ENCODE peak calls at places on chromosome 3, in ten cellular contexts. One of them, this sample, is unnamed.

GRCh38 chr3:76132154-76132470 is 346.8 kb upstream of the ZNF717 start:
- DNase-seq in thoracic aorta: no peak
- DNase-seq in lung: no peak
- DNase-seq in adrenal gland: no peak
- DNase-seq in spleen: no peak
- DNase-seq in upper lobe of left lung: no peak
- DNase-seq in WERI-Rb-1: no peak
- DNase-seq in astrocyte of the cerebellum: no peak
- DNase-seq in Caco-2: no peak
- DNase-seq in psoas muscle: no peak
- DNase-seq in this sample: no peak

GRCh38 chr3:31410411-31410810 is 122.3 kb upstream of the STT3B start:
- DNase-seq in thoracic aorta: no peak
- DNase-seq in lung: no peak
- DNase-seq in adrenal gland: no peak
- DNase-seq in spleen: no peak
- DNase-seq in upper lobe of left lung: no peak
- DNase-seq in WERI-Rb-1: no peak
- DNase-seq in astrocyte of the cerebellum: no peak
- DNase-seq in Caco-2: no peak
- DNase-seq in psoas muscle: no peak
- DNase-seq in this sample: no peak

GRCh38 chr3:96959902-96960596 is 145.7 kb downstream of the EPHA6 start:
- DNase-seq in thoracic aorta: no peak
- DNase-seq in lung: no peak
- DNase-seq in adrenal gland: no peak
- DNase-seq in spleen: no peak
- DNase-seq in upper lobe of left lung: no peak
- DNase-seq in WERI-Rb-1: no peak
- DNase-seq in astrocyte of the cerebellum: no peak
- DNase-seq in Caco-2: peak
- DNase-seq in psoas muscle: no peak
- DNase-seq in this sample: no peak

GRCh38 chr3:181103605-181104004 is 114.1 kb upstream of the DNAJC19 start:
- DNase-seq in thoracic aorta: no peak
- DNase-seq in lung: no peak
- DNase-seq in adrenal gland: no peak
- DNase-seq in spleen: no peak
- DNase-seq in upper lobe of left lung: no peak
- DNase-seq in WERI-Rb-1: peak
- DNase-seq in astrocyte of the cerebellum: no peak
- DNase-seq in Caco-2: peak
- DNase-seq in psoas muscle: no peak
- DNase-seq in this sample: no peak

GRCh38 chr3:64853456-64853855 is 165.7 kb upstream of the ADAMTS9 start:
- DNase-seq in thoracic aorta: no peak
- DNase-seq in lung: no peak
- DNase-seq in adrenal gland: no peak
- DNase-seq in spleen: no peak
- DNase-seq in upper lobe of left lung: no peak
- DNase-seq in WERI-Rb-1: no peak
- DNase-seq in astrocyte of the cerebellum: no peak
- DNase-seq in Caco-2: no peak
- DNase-seq in psoas muscle: no peak
- DNase-seq in this sample: no peak

GRCh38 chr3:53703630-53704362 is 142.4 kb downstream of the CHDH start:
- DNase-seq in thoracic aorta: no peak
- DNase-seq in lung: peak
- DNase-seq in adrenal gland: no peak
- DNase-seq in spleen: no peak
- DNase-seq in upper lobe of left lung: no peak
- DNase-seq in WERI-Rb-1: no peak
- DNase-seq in astrocyte of the cerebellum: no peak
- DNase-seq in Caco-2: no peak
- DNase-seq in psoas muscle: no peak
- DNase-seq in this sample: no peak

GRCh38 chr3:195802261-195802701 is 9.4 kb downstream of the MUC4 start:
- DNase-seq in thoracic aorta: no peak
- DNase-seq in lung: no peak
- DNase-seq in adrenal gland: no peak
- DNase-seq in spleen: peak
- DNase-seq in upper lobe of left lung: no peak
- DNase-seq in WERI-Rb-1: no peak
- DNase-seq in astrocyte of the cerebellum: no peak
- DNase-seq in Caco-2: no peak
- DNase-seq in psoas muscle: no peak
- DNase-seq in this sample: no peak

GRCh38 chr3:72683068-72683467 is 165.2 kb downstream of the SHQ1 start:
- DNase-seq in thoracic aorta: no peak
- DNase-seq in lung: no peak
- DNase-seq in adrenal gland: no peak
- DNase-seq in spleen: no peak
- DNase-seq in upper lobe of left lung: no peak
- DNase-seq in WERI-Rb-1: no peak
- DNase-seq in astrocyte of the cerebellum: no peak
- DNase-seq in Caco-2: peak
- DNase-seq in psoas muscle: no peak
- DNase-seq in this sample: no peak

GRCh38 chr3:33749546-33750215 is 31.6 kb upstream of the CLASP2 start:
- DNase-seq in thoracic aorta: no peak
- DNase-seq in lung: no peak
- DNase-seq in adrenal gland: no peak
- DNase-seq in spleen: no peak
- DNase-seq in upper lobe of left lung: no peak
- DNase-seq in WERI-Rb-1: no peak
- DNase-seq in astrocyte of the cerebellum: no peak
- DNase-seq in Caco-2: no peak
- DNase-seq in psoas muscle: no peak
- DNase-seq in this sample: no peak

GRCh38 chr3:112043621-112044201 is 9.2 kb downstream of the TMPRSS7 start:
- DNase-seq in thoracic aorta: no peak
- DNase-seq in lung: peak
- DNase-seq in adrenal gland: peak
- DNase-seq in spleen: no peak
- DNase-seq in upper lobe of left lung: no peak
- DNase-seq in WERI-Rb-1: peak
- DNase-seq in astrocyte of the cerebellum: peak
- DNase-seq in Caco-2: peak
- DNase-seq in psoas muscle: no peak
- DNase-seq in this sample: peak

GRCh38 chr3:132983143-132983770 is 54.9 kb upstream of the TMEM108 start:
- DNase-seq in thoracic aorta: no peak
- DNase-seq in lung: no peak
- DNase-seq in adrenal gland: no peak
- DNase-seq in spleen: no peak
- DNase-seq in upper lobe of left lung: no peak
- DNase-seq in WERI-Rb-1: peak
- DNase-seq in astrocyte of the cerebellum: no peak
- DNase-seq in Caco-2: no peak
- DNase-seq in psoas muscle: no peak
- DNase-seq in this sample: no peak

GRCh38 chr3:158679547-158680000 is 7.1 kb upstream of the LXN start:
- DNase-seq in thoracic aorta: no peak
- DNase-seq in lung: no peak
- DNase-seq in adrenal gland: no peak
- DNase-seq in spleen: no peak
- DNase-seq in upper lobe of left lung: no peak
- DNase-seq in WERI-Rb-1: no peak
- DNase-seq in astrocyte of the cerebellum: no peak
- DNase-seq in Caco-2: no peak
- DNase-seq in psoas muscle: no peak
- DNase-seq in this sample: no peak

GRCh38 chr3:157394361-157394760 is 42.3 kb upstream of the PTX3 start:
- DNase-seq in thoracic aorta: no peak
- DNase-seq in lung: no peak
- DNase-seq in adrenal gland: no peak
- DNase-seq in spleen: no peak
- DNase-seq in upper lobe of left lung: no peak
- DNase-seq in WERI-Rb-1: no peak
- DNase-seq in astrocyte of the cerebellum: no peak
- DNase-seq in Caco-2: no peak
- DNase-seq in psoas muscle: no peak
- DNase-seq in this sample: no peak

GRCh38 chr3:128486157-128486691 is 6.8 kb downstream of the GATA2 start:
- DNase-seq in thoracic aorta: no peak
- DNase-seq in lung: no peak
- DNase-seq in adrenal gland: no peak
- DNase-seq in spleen: no peak
- DNase-seq in upper lobe of left lung: no peak
- DNase-seq in WERI-Rb-1: no peak
- DNase-seq in astrocyte of the cerebellum: no peak
- DNase-seq in Caco-2: no peak
- DNase-seq in psoas muscle: no peak
- DNase-seq in this sample: no peak

GRCh38 chr3:105868450-105868744 is 415 bp downstream of the CBLB start:
- DNase-seq in thoracic aorta: peak
- DNase-seq in lung: peak
- DNase-seq in adrenal gland: peak
- DNase-seq in spleen: peak
- DNase-seq in upper lobe of left lung: peak
- DNase-seq in WERI-Rb-1: peak
- DNase-seq in astrocyte of the cerebellum: no peak
- DNase-seq in Caco-2: peak
- DNase-seq in psoas muscle: peak
- DNase-seq in this sample: no peak

GRCh38 chr3:94440767-94441493 is 378.1 kb downstream of the NSUN3 start:
- DNase-seq in thoracic aorta: no peak
- DNase-seq in lung: no peak
- DNase-seq in adrenal gland: no peak
- DNase-seq in spleen: no peak
- DNase-seq in upper lobe of left lung: no peak
- DNase-seq in WERI-Rb-1: no peak
- DNase-seq in astrocyte of the cerebellum: peak
- DNase-seq in Caco-2: peak
- DNase-seq in psoas muscle: no peak
- DNase-seq in this sample: peak

DNA sequence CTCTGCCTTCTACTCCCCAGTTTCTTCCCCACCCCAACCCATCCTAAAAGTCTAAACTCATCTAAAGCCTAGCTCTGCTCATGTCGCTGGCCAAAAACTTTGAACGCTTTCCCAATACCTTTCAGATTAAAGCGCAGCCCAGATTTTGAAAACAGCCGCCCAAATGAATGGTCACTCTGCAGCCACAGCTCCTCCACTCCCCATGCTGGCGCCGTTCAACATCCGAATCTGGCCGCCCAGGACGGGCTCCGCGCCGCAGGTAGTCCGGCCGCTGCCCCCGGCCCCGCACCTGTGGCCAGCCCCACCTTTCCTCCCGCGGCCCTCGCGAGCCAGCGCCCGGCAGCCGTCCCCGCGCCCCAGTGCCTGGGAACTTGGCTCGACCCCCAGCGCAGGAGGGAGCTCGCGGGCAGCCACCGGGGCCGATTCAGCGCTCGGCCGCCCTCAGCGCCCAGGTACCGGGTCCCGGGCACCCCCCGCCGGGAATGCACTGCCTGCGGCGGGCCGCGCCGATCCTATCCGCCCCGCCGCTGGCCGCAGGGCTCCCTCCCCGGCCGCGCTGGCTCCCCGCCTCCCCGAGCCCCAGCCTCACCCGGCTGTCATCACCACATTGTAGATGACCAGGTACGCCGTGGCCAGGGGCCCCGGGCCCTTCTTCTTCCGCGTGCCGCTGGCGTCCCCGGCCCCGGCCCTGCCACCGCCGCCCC is 417 bp downstream of the HACD2 start:
- DNase-seq in thoracic aorta: no peak
- DNase-seq in lung: no peak
- DNase-seq in adrenal gland: peak
- DNase-seq in spleen: no peak
- DNase-seq in upper lobe of left lung: no peak
- DNase-seq in WERI-Rb-1: no peak
- DNase-seq in astrocyte of the cerebellum: no peak
- DNase-seq in Caco-2: peak
- DNase-seq in psoas muscle: peak
- DNase-seq in this sample: no peak
- TF ChIP-seq CTCF in thoracic aorta: no peak
- TF ChIP-seq CTCF in lung: no peak
- TF ChIP-seq CTCF in adrenal gland: peak
- TF ChIP-seq CTCF in spleen: no peak
- TF ChIP-seq CTCF in upper lobe of left lung: no peak
- TF ChIP-seq CTCF in WERI-Rb-1: no peak
- TF ChIP-seq CTCF in astrocyte of the cerebellum: no peak
- TF ChIP-seq CTCF in Caco-2: no peak
- TF ChIP-seq CTCF in psoas muscle: peak
- TF ChIP-seq CTCF in this sample: no peak

GRCh38 chr3:183699238-183699947 is 1.8 kb downstream of the YEATS2 start:
- DNase-seq in thoracic aorta: no peak
- DNase-seq in lung: no peak
- DNase-seq in adrenal gland: no peak
- DNase-seq in spleen: no peak
- DNase-seq in upper lobe of left lung: no peak
- DNase-seq in WERI-Rb-1: no peak
- DNase-seq in astrocyte of the cerebellum: no peak
- DNase-seq in Caco-2: no peak
- DNase-seq in psoas muscle: no peak
- DNase-seq in this sample: no peak
- H3K4me3 ChIP-seq in thoracic aorta: peak
- H3K4me3 ChIP-seq in lung: no peak
- H3K4me3 ChIP-seq in adrenal gland: peak
- H3K4me3 ChIP-seq in spleen: peak
- H3K4me3 ChIP-seq in upper lobe of left lung: peak
- H3K4me3 ChIP-seq in WERI-Rb-1: peak
- H3K4me3 ChIP-seq in astrocyte of the cerebellum: peak
- H3K4me3 ChIP-seq in Caco-2: peak
- H3K4me3 ChIP-seq in psoas muscle: peak
- H3K4me3 ChIP-seq in this sample: peak

GRCh38 chr3:56257826-56258225 is 210.4 kb downstream of the ERC2 start:
- DNase-seq in thoracic aorta: no peak
- DNase-seq in lung: no peak
- DNase-seq in adrenal gland: no peak
- DNase-seq in spleen: no peak
- DNase-seq in upper lobe of left lung: no peak
- DNase-seq in WERI-Rb-1: no peak
- DNase-seq in astrocyte of the cerebellum: no peak
- DNase-seq in Caco-2: no peak
- DNase-seq in psoas muscle: no peak
- DNase-seq in this sample: no peak

GRCh38 chr3:56254835-56255234 is 213.4 kb downstream of the ERC2 start:
- DNase-seq in thoracic aorta: no peak
- DNase-seq in lung: no peak
- DNase-seq in adrenal gland: no peak
- DNase-seq in spleen: no peak
- DNase-seq in upper lobe of left lung: no peak
- DNase-seq in WERI-Rb-1: no peak
- DNase-seq in astrocyte of the cerebellum: no peak
- DNase-seq in Caco-2: no peak
- DNase-seq in psoas muscle: no peak
- DNase-seq in this sample: no peak

GRCh38 chr3:56260262-56260661 is 208.0 kb downstream of the ERC2 start:
- DNase-seq in thoracic aorta: no peak
- DNase-seq in lung: no peak
- DNase-seq in adrenal gland: no peak
- DNase-seq in spleen: no peak
- DNase-seq in upper lobe of left lung: no peak
- DNase-seq in WERI-Rb-1: no peak
- DNase-seq in astrocyte of the cerebellum: no peak
- DNase-seq in Caco-2: no peak
- DNase-seq in psoas muscle: no peak
- DNase-seq in this sample: no peak
- TF ChIP-seq CTCF in thoracic aorta: no peak
- TF ChIP-seq CTCF in lung: no peak
- TF ChIP-seq CTCF in adrenal gland: no peak
- TF ChIP-seq CTCF in spleen: no peak
- TF ChIP-seq CTCF in upper lobe of left lung: no peak
- TF ChIP-seq CTCF in WERI-Rb-1: no peak
- TF ChIP-seq CTCF in astrocyte of the cerebellum: no peak
- TF ChIP-seq CTCF in Caco-2: no peak
- TF ChIP-seq CTCF in psoas muscle: no peak
- TF ChIP-seq CTCF in this sample: no peak

GRCh38 chr3:12891985-12892839 is 50.8 kb upstream of the RPL32 start:
- DNase-seq in thoracic aorta: no peak
- DNase-seq in lung: peak
- DNase-seq in adrenal gland: peak
- DNase-seq in spleen: peak
- DNase-seq in upper lobe of left lung: no peak
- DNase-seq in WERI-Rb-1: peak
- DNase-seq in astrocyte of the cerebellum: peak
- DNase-seq in Caco-2: peak
- DNase-seq in psoas muscle: peak
- DNase-seq in this sample: no peak
- H3K4me3 ChIP-seq in thoracic aorta: peak
- H3K4me3 ChIP-seq in lung: no peak
- H3K4me3 ChIP-seq in adrenal gland: no peak
- H3K4me3 ChIP-seq in spleen: peak
- H3K4me3 ChIP-seq in upper lobe of left lung: no peak
- H3K4me3 ChIP-seq in WERI-Rb-1: no peak
- H3K4me3 ChIP-seq in astrocyte of the cerebellum: no peak
- H3K4me3 ChIP-seq in Caco-2: no peak
- H3K4me3 ChIP-seq in psoas muscle: peak
- H3K4me3 ChIP-seq in this sample: no peak